ENCODE peak calls at places on chromosomes 16 and 17, in six cellular contexts. One of them, this sample, is unnamed.

GRCh38 chr17:39051001-39051605 is 83.9 kb upstream of the FBXO47 start:
- DNase-seq in upper lobe of right lung: no peak
- DNase-seq in heart left ventricle: no peak
- DNase-seq in effector memory CD4-positive, alpha-beta T cell: no peak
- DNase-seq in stomach: peak; percentile 13
- DNase-seq in pancreas: no peak
- DNase-seq in this sample: no peak

GRCh38 chr16:48576927-48577326 is 33.1 kb downstream of the N4BP1 start:
- DNase-seq in pancreas: no peak
- DNase-seq in upper lobe of right lung: no peak
- DNase-seq in stomach: no peak
- DNase-seq in effector memory CD4-positive, alpha-beta T cell: no peak
- DNase-seq in heart left ventricle: no peak
- DNase-seq in this sample: no peak

GRCh38 chr17:51342257-51342656 is 81.9 kb downstream of the UTP18 start:
- DNase-seq in upper lobe of right lung: no peak
- DNase-seq in pancreas: no peak
- DNase-seq in heart left ventricle: no peak
- DNase-seq in stomach: no peak
- DNase-seq in effector memory CD4-positive, alpha-beta T cell: no peak
- DNase-seq in this sample: no peak

GRCh38 chr16:351804-352520 is 561 bp downstream of the AXIN1 start:
- DNase-seq in heart left ventricle: peak; percentile 52
- DNase-seq in pancreas: peak; percentile 42
- DNase-seq in upper lobe of right lung: peak; percentile 79
- DNase-seq in effector memory CD4-positive, alpha-beta T cell: no peak
- DNase-seq in stomach: no peak
- DNase-seq in this sample: no peak

GRCh38 chr17:68182016-68182315 is 65.9 kb upstream of the AMZ2 start:
- DNase-seq in stomach: no peak
- DNase-seq in heart left ventricle: no peak
- DNase-seq in effector memory CD4-positive, alpha-beta T cell: no peak
- DNase-seq in pancreas: no peak
- DNase-seq in upper lobe of right lung: no peak
- DNase-seq in this sample: no peak

GRCh38 chr16:73298562-73298961 is 250.6 kb upstream of the ZFHX3 start:
- DNase-seq in stomach: no peak
- DNase-seq in pancreas: no peak
- DNase-seq in effector memory CD4-positive, alpha-beta T cell: no peak
- DNase-seq in heart left ventricle: no peak
- DNase-seq in upper lobe of right lung: no peak
- DNase-seq in this sample: no peak

GRCh38 chr16:10876799-10877341 is at the start of gene CIITA:
- DNase-seq in heart left ventricle: peak; percentile 75
- DNase-seq in pancreas: peak; percentile 49
- DNase-seq in upper lobe of right lung: peak; percentile 87
- DNase-seq in effector memory CD4-positive, alpha-beta T cell: peak; percentile 11
- DNase-seq in stomach: peak; percentile 89
- DNase-seq in this sample: peak; percentile 58

GRCh38 chr16:2019919-2020831 is 590 bp downstream of the NPW start:
- DNase-seq in upper lobe of right lung: no peak
- DNase-seq in heart left ventricle: no peak
- DNase-seq in stomach: no peak
- DNase-seq in effector memory CD4-positive, alpha-beta T cell: no peak
- DNase-seq in pancreas: no peak
- DNase-seq in this sample: no peak

GRCh38 chr17:338442-339192 is 14.0 kb downstream of the RPH3AL start:
- DNase-seq in effector memory CD4-positive, alpha-beta T cell: no peak
- DNase-seq in pancreas: peak; percentile 96
- DNase-seq in stomach: peak; percentile 63
- DNase-seq in heart left ventricle: no peak
- DNase-seq in upper lobe of right lung: peak; percentile 65
- DNase-seq in this sample: peak; percentile 51

GRCh38 chr16:84502581-84502980 is 1.9 kb downstream of the MEAK7 start:
- DNase-seq in effector memory CD4-positive, alpha-beta T cell: no peak
- DNase-seq in upper lobe of right lung: peak; percentile 16
- DNase-seq in pancreas: no peak
- DNase-seq in heart left ventricle: no peak
- DNase-seq in stomach: no peak
- DNase-seq in this sample: no peak

GRCh38 chr17:64001763-64002529 is 3.8 kb downstream of the PRR29 start:
- DNase-seq in effector memory CD4-positive, alpha-beta T cell: no peak
- DNase-seq in heart left ventricle: peak; percentile 70
- DNase-seq in stomach: no peak
- DNase-seq in pancreas: no peak
- DNase-seq in upper lobe of right lung: peak; percentile 83
- DNase-seq in this sample: peak; percentile 49

GRCh38 chr17:38712593-38712992 is 7.5 kb downstream of the MLLT6 start:
- DNase-seq in heart left ventricle: no peak
- DNase-seq in pancreas: no peak
- DNase-seq in effector memory CD4-positive, alpha-beta T cell: no peak
- DNase-seq in stomach: no peak
- DNase-seq in upper lobe of right lung: no peak
- DNase-seq in this sample: no peak

GRCh38 chr16:84215531-84215930 is 24.3 kb downstream of the KCNG4 start:
- DNase-seq in upper lobe of right lung: no peak
- DNase-seq in heart left ventricle: no peak
- DNase-seq in stomach: no peak
- DNase-seq in effector memory CD4-positive, alpha-beta T cell: no peak
- DNase-seq in pancreas: no peak
- DNase-seq in this sample: no peak

GRCh38 chr17:80376531-80376930 is 38.4 kb upstream of the ENDOV start:
- DNase-seq in stomach: no peak
- DNase-seq in effector memory CD4-positive, alpha-beta T cell: no peak
- DNase-seq in upper lobe of right lung: no peak
- DNase-seq in heart left ventricle: no peak
- DNase-seq in pancreas: no peak
- DNase-seq in this sample: peak; percentile 24

GRCh38 chr16:3223913-3224515 is 10.9 kb downstream of the ZNF200 start:
- DNase-seq in heart left ventricle: no peak
- DNase-seq in effector memory CD4-positive, alpha-beta T cell: no peak
- DNase-seq in pancreas: no peak
- DNase-seq in stomach: no peak
- DNase-seq in upper lobe of right lung: no peak
- DNase-seq in this sample: no peak
- H3K9me3 ChIP-seq in heart left ventricle: peaks cover 83% of the 10 kb centered on the region
- H3K9me3 ChIP-seq in effector memory CD4-positive, alpha-beta T cell: peaks cover 37% of the 10 kb centered on the region
- H3K9me3 ChIP-seq in pancreas: peaks cover 16% of the 10 kb centered on the region
- H3K9me3 ChIP-seq in stomach: peaks cover 46% of the 10 kb centered on the region
- H3K9me3 ChIP-seq in upper lobe of right lung: peaks cover 69% of the 10 kb centered on the region
- H3K9me3 ChIP-seq in this sample: peaks cover 72% of the 10 kb centered on the region

DNA sequence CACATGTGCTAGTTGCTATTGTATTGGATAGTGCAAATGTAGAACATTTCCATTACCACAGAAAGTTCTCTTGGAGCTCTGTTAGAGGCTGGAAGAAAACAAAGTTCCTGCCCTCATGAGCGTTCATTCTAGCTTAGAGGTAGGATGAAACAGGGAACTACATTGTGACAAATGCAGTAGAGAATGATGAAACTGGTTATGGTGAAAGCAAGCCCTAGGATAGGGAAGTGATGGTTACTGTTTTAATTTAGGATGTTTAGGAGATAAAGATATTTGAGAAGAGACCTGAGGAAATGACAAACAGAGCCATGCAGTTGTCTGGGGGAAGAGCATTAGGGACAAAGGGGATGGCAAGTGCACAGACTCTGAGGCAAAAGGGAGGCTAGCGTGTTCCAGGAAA is 50.7 kb downstream of the AATF start:
- DNase-seq in stomach: no peak
- DNase-seq in upper lobe of right lung: no peak
- DNase-seq in effector memory CD4-positive, alpha-beta T cell: no peak
- DNase-seq in heart left ventricle: no peak
- DNase-seq in pancreas: no peak
- DNase-seq in this sample: no peak
- H3K9me3 ChIP-seq in stomach: no peaks in the 10 kb centered on the region
- H3K9me3 ChIP-seq in upper lobe of right lung: no peaks in the 10 kb centered on the region
- H3K9me3 ChIP-seq in effector memory CD4-positive, alpha-beta T cell: no peaks in the 10 kb centered on the region
- H3K9me3 ChIP-seq in heart left ventricle: no peaks in the 10 kb centered on the region
- H3K9me3 ChIP-seq in pancreas: no peaks in the 10 kb centered on the region
- H3K9me3 ChIP-seq in this sample: peaks cover 4% of the 10 kb centered on the region

GRCh38 chr16:35339337-35339736 is 1879.9 kb downstream of the TP53TG3F start:
- DNase-seq in effector memory CD4-positive, alpha-beta T cell: no peak
- DNase-seq in upper lobe of right lung: no peak
- DNase-seq in heart left ventricle: no peak
- DNase-seq in pancreas: no peak
- DNase-seq in stomach: no peak
- DNase-seq in this sample: no peak

GRCh38 chr16:35344012-35344762 is 1884.8 kb downstream of the TP53TG3F start:
- DNase-seq in upper lobe of right lung: no peak
- DNase-seq in pancreas: no peak
- DNase-seq in effector memory CD4-positive, alpha-beta T cell: no peak
- DNase-seq in heart left ventricle: no peak
- DNase-seq in stomach: no peak
- DNase-seq in this sample: no peak

DNA sequence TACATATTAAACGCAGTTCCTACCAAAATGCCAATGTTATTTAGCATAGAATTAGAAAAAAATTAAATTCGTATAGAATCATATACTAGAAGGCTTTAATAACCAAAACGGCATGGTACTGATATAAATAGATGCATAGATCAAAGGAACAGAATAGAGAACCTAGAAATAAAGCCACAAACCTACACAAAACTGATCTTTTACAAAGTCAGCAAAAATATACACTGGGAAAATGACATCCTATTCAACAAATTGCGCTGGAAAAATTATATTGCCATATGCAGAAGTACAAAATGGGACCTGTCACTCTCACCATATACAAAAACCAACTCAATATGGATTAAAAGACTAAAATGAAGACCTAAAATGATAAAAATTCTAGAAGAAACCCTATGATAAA is 1882.6 kb downstream of the TP53TG3F start:
- DNase-seq in effector memory CD4-positive, alpha-beta T cell: no peak
- DNase-seq in upper lobe of right lung: no peak
- DNase-seq in heart left ventricle: no peak
- DNase-seq in stomach: no peak
- DNase-seq in pancreas: no peak
- DNase-seq in this sample: no peak
- H3K9me3 ChIP-seq in effector memory CD4-positive, alpha-beta T cell: peaks cover 6% of the 10 kb centered on the region
- H3K9me3 ChIP-seq in upper lobe of right lung: peaks cover 3% of the 10 kb centered on the region
- H3K9me3 ChIP-seq in heart left ventricle: peaks cover 5% of the 10 kb centered on the region
- H3K9me3 ChIP-seq in stomach: peaks cover 6% of the 10 kb centered on the region
- H3K9me3 ChIP-seq in pancreas: no peaks in the 10 kb centered on the region
- H3K9me3 ChIP-seq in this sample: peaks cover 34% of the 10 kb centered on the region

GRCh38 chr17:54408741-54409140 is 491.9 kb upstream of the TOM1L1 start:
- DNase-seq in effector memory CD4-positive, alpha-beta T cell: no peak
- DNase-seq in upper lobe of right lung: no peak
- DNase-seq in heart left ventricle: no peak
- DNase-seq in pancreas: no peak
- DNase-seq in stomach: no peak
- DNase-seq in this sample: no peak
- H3K9me3 ChIP-seq in effector memory CD4-positive, alpha-beta T cell: no peaks in the 10 kb centered on the region
- H3K9me3 ChIP-seq in upper lobe of right lung: no peaks in the 10 kb centered on the region
- H3K9me3 ChIP-seq in heart left ventricle: no peaks in the 10 kb centered on the region
- H3K9me3 ChIP-seq in pancreas: no peaks in the 10 kb centered on the region
- H3K9me3 ChIP-seq in stomach: no peaks in the 10 kb centered on the region
- H3K9me3 ChIP-seq in this sample: no peaks in the 10 kb centered on the region

GRCh38 chr16:61500851-61501250 is 535.4 kb downstream of the CDH8 start:
- DNase-seq in heart left ventricle: no peak
- DNase-seq in pancreas: no peak
- DNase-seq in effector memory CD4-positive, alpha-beta T cell: no peak
- DNase-seq in stomach: no peak
- DNase-seq in upper lobe of right lung: no peak
- DNase-seq in this sample: no peak
- H3K9me3 ChIP-seq in heart left ventricle: no peaks in the 10 kb centered on the region
- H3K9me3 ChIP-seq in pancreas: no peaks in the 10 kb centered on the region
- H3K9me3 ChIP-seq in effector memory CD4-positive, alpha-beta T cell: no peaks in the 10 kb centered on the region
- H3K9me3 ChIP-seq in stomach: no peaks in the 10 kb centered on the region
- H3K9me3 ChIP-seq in upper lobe of right lung: no peaks in the 10 kb centered on the region
- H3K9me3 ChIP-seq in this sample: no peaks in the 10 kb centered on the region

GRCh38 chr17:72878975-72879660 is 213.4 kb downstream of the SLC39A11 start:
- DNase-seq in effector memory CD4-positive, alpha-beta T cell: no peak
- DNase-seq in heart left ventricle: no peak
- DNase-seq in pancreas: no peak
- DNase-seq in stomach: no peak
- DNase-seq in upper lobe of right lung: no peak
- DNase-seq in this sample: no peak
- H3K9me3 ChIP-seq in effector memory CD4-positive, alpha-beta T cell: no peaks in the 10 kb centered on the region
- H3K9me3 ChIP-seq in heart left ventricle: peaks cover 12% of the 10 kb centered on the region
- H3K9me3 ChIP-seq in pancreas: no peaks in the 10 kb centered on the region
- H3K9me3 ChIP-seq in stomach: peaks cover 22% of the 10 kb centered on the region
- H3K9me3 ChIP-seq in upper lobe of right lung: no peaks in the 10 kb centered on the region
- H3K9me3 ChIP-seq in this sample: peaks cover 23% of the 10 kb centered on the region

DNA sequence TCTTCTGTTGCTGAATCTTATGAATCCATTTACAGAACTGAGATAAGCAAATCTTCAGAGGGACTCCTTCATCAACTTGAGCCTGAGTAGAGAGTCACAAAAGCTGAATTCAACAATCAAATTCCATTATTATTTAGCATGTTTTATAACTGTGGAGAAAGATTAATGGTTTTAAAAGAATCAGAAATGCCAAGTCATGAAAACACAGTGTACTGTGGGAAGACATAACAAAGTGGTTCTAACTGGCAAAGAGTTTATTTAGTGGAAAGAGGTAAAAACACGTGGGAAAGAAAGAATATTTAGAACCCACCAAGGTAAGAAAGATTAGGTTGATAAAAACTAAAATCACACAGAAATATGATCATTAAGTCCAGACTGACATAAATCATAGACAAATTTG is 5.0 kb downstream of the ERI2 start:
- DNase-seq in stomach: no peak
- DNase-seq in effector memory CD4-positive, alpha-beta T cell: no peak
- DNase-seq in heart left ventricle: no peak
- DNase-seq in pancreas: no peak
- DNase-seq in upper lobe of right lung: no peak
- DNase-seq in this sample: no peak
- H3K9me3 ChIP-seq in stomach: no peaks in the 10 kb centered on the region
- H3K9me3 ChIP-seq in effector memory CD4-positive, alpha-beta T cell: no peaks in the 10 kb centered on the region
- H3K9me3 ChIP-seq in heart left ventricle: no peaks in the 10 kb centered on the region
- H3K9me3 ChIP-seq in pancreas: no peaks in the 10 kb centered on the region
- H3K9me3 ChIP-seq in upper lobe of right lung: no peaks in the 10 kb centered on the region
- H3K9me3 ChIP-seq in this sample: no peaks in the 10 kb centered on the region

DNA sequence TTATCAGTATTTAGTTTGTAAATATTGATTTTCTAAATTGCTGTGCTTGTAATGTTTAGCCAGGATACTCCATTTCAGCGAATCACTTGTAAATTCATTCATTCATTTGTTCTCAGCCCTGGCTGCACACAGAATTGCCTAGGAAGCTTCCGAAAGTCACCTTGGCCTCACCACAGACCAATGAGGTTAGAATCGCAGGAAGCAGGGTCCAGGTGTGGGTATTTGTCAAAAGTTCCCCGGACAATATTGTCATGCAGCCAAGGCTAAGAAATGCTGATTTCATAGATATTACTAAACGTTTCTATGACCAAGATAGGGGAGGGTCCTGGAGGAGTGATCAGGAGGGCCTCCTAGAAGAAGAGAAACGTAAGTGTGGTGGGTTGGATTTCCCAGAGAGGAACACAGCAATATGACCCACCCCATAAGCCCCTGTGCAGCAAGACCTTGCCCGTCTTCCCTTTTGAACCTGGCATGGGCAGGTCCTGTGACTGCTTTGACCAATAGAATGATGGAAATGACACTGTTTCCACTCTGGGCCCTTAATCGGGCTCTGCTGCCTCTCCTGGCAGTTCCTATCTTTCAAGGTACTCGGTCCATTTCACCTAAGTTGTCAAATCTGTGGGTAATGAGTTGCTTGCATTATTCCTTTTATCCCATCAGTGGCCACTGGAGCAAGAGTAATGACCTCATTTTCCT is 238.7 kb downstream of the FOXL1 start:
- DNase-seq in effector memory CD4-positive, alpha-beta T cell: no peak
- DNase-seq in pancreas: no peak
- DNase-seq in heart left ventricle: no peak
- DNase-seq in upper lobe of right lung: no peak
- DNase-seq in stomach: no peak
- DNase-seq in this sample: no peak
- H3K9me3 ChIP-seq in effector memory CD4-positive, alpha-beta T cell: no peaks in the 10 kb centered on the region
- H3K9me3 ChIP-seq in pancreas: no peaks in the 10 kb centered on the region
- H3K9me3 ChIP-seq in heart left ventricle: no peaks in the 10 kb centered on the region
- H3K9me3 ChIP-seq in upper lobe of right lung: no peaks in the 10 kb centered on the region
- H3K9me3 ChIP-seq in stomach: no peaks in the 10 kb centered on the region
- H3K9me3 ChIP-seq in this sample: no peaks in the 10 kb centered on the region